ENCODE peak calls at places on chromosome 1, in ten cellular contexts. F is foreskin fibroblast; G is CD4-positive, alpha-beta T cell; X is mesothelial cell of epicardium; V is testis; J is endothelial cell; U is lower lobe of right lung; N is AG04450; P is prostate gland; Y is right atrium auricular region. R is an unnamed sample.

GRCh38 chr1:10328534-10328933 is 70.3 kb upstream of the PGD start:
- DNase-seq in F (no peak), G (no peak), X (no peak), V (no peak), J (no peak), U (no peak), N (no peak), P (no peak), Y (no peak), R (no peak)

GRCh38 chr1:171748651-171749050 is 6.8 kb upstream of the VAMP4 start:
- DNase-seq in F (peak; percentile 10), G (no peak), X (no peak), V (no peak), J (no peak), U (no peak), N (no peak), P (no peak), Y (no peak), R (no peak)

GRCh38 chr1:31745071-31745897 is 18.9 kb downstream of the ADGRB2 start:
- DNase-seq in F (peak; percentile 83), G (peak; percentile 17), X (no peak), V (peak; percentile 75), J (peak; percentile 86), U (no peak), N (no peak), P (peak; percentile 46), Y (peak; percentile 66), R (no peak)

GRCh38 chr1:117757668-117758067 is 151.8 kb downstream of the TENT5C start:
- DNase-seq in F (peak; percentile 84), G (no peak), X (no peak), V (no peak), J (no peak), U (no peak), N (no peak), P (no peak), Y (no peak), R (no peak)

GRCh38 chr1:245680395-245680794 is 525.6 kb downstream of the KIF26B start:
- DNase-seq in F (no peak), G (no peak), X (no peak), V (no peak), J (no peak), U (no peak), N (no peak), P (no peak), Y (no peak), R (no peak)

GRCh38 chr1:172326171-172326570 is 94.3 kb upstream of the C1orf105 start:
- DNase-seq in F (peak; percentile 56), G (no peak), X (no peak), V (no peak), J (no peak), U (no peak), N (no peak), P (no peak), Y (no peak), R (no peak)

GRCh38 chr1:62361426-62361825 is 42.2 kb upstream of the KANK4 start:
- DNase-seq in F (no peak), G (no peak), X (no peak), V (no peak), J (no peak), U (no peak), N (no peak), P (peak; percentile 21), Y (no peak), R (no peak)

GRCh38 chr1:28983509-28984310 is 69.3 kb downstream of the EPB41 start:
- DNase-seq in F (no peak), G (no peak), X (no peak), V (no peak), J (no peak), U (peak; percentile 73), N (no peak), P (no peak), Y (no peak), R (no peak)

GRCh38 chr1:161198877-161199431 is at the start of gene ADAMTS4:
- DNase-seq in F (peak; percentile 92), G (no peak), X (no peak), V (peak; percentile 56), J (no peak), U (no peak), N (peak; percentile 48), P (no peak), Y (peak; percentile 93), R (no peak)

GRCh38 chr1:20731057-20731991 is 1.2 kb downstream of the SH2D5 start:
- DNase-seq in F (peak; percentile 38), G (no peak), X (no peak), V (peak; percentile 14), J (no peak), U (no peak), N (no peak), P (no peak), Y (peak; percentile 53), R (no peak)

GRCh38 chr1:22104865-22105437 is 37.9 kb downstream of the WNT4 start:
- DNase-seq in F (no peak), G (peak; percentile 33), X (no peak), V (no peak), J (no peak), U (no peak), N (no peak), P (no peak), Y (no peak), R (no peak)

GRCh38 chr1:157968503-157968902 is 24.9 kb upstream of the KIRREL1 start:
- DNase-seq in F (peak; percentile 97), G (no peak), X (no peak), V (no peak), J (no peak), U (no peak), N (peak; percentile 60), P (no peak), Y (no peak), R (no peak)

GRCh38 chr1:241787691-241788090 is 60.3 kb upstream of the EXO1 start:
- DNase-seq in F (no peak), G (no peak), X (no peak), V (no peak), J (no peak), U (no peak), N (no peak), P (no peak), Y (no peak), R (no peak)

GRCh38 chr1:6426972-6427350 is 2.4 kb downstream of the ESPN start:
- DNase-seq in F (no peak), G (no peak), X (no peak), V (no peak), J (no peak), U (no peak), N (no peak), P (no peak), Y (no peak), R (no peak)

GRCh38 chr1:170929412-170929834 is 5.9 kb upstream of the MROH9 start:
- DNase-seq in F (peak; percentile 41), G (no peak), X (no peak), V (no peak), J (no peak), U (no peak), N (no peak), P (no peak), Y (no peak), R (no peak)

DNA sequence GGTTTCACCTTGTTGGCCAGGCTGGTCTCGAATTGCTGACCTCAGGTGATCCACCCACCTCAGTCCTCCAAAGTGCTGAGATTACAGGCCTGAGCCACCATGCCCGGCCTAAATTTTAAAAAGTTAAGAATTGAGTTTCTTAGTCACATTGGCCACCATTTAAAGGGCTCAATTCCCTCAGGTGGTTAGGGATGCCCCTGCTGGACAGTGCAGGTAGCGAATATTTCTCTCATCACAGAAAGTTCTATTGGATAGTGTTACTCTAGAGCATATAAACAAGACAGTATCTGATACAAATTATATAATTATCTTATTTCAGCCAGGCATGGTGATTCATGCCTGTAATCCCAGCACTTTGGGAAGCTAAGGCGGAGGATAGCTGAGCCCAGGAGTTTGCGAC is 320.2 kb downstream of the ZP4 start:
- DNase-seq in F (no peak), G (no peak), X (no peak), V (no peak), J (no peak), U (no peak), N (no peak), P (no peak), Y (no peak), R (no peak)
- TF ChIP-seq CTCF in F (no peak), G (no peak), X (peak; percentile 28), V (no peak), J (peak; percentile 57), U (peak; percentile 12), N (no peak), P (no peak), Y (no peak), R (no peak)

DNA sequence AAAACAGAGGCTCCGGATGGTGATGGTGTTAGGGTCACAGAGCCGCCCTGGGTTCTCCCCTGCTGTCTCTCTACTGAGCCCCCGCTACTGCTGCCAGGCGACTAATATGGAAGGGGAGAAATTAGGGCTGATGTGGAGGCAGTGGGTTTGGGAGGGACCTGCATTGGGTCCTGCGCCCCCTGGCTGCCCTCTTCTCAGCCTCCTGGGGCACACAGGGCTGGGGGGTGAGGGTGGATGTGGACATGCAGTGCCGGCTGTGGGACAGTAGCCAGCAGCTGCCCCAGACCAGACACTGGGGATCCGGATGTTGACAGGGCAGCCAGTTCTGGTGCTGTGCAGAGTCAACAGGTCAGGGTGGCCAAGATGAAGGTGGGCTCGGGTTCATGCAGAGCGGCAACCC is 1.5 kb upstream of the CLCNKB start:
- DNase-seq in F (no peak), G (no peak), X (no peak), V (no peak), J (no peak), U (no peak), N (no peak), P (no peak), Y (no peak), R (no peak)
- TF ChIP-seq CTCF in F (no peak), G (no peak), X (no peak), V (no peak), J (no peak), U (no peak), N (no peak), P (no peak), Y (no peak), R (no peak)

DNA sequence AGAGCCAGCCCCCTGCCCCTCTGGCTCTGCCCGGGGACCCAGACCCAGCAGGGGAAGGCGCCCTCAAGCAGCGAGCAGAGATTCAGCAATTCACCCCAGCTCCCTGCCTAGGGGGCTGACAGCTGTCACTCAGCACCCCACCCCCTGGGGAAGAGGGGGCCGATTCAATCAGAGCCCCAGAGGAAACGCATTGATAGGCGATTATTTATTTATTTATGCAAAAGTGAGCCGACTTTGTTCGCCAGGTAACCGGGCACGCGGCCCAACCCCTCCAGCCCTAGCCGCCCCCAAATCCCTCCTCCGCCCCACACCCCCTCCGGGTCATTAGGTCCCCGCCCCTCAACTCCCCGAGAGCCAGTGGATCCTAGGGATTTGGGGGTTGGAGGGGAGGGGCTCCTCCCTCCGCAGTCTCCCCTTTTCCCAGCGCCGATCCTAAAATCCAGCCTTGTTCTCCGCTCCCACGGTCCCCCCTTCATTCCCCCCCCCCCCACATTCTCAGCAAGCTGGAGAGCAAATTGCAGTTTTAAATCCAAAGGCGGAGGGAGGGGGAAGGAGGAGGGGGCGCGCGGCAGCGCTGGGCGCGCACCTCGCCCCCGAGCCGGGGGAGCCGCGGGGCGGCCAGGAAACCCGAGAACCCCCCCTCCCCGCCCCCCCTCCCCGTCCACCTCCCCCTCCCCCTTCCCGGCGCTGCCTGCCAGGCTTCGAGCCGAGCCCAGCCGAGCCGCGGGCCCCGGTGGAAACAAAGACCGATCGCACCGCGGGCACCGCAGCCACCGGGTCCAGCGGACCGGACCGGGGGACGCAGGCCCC is 1.2 kb downstream of the AHDC1 start:
- DNase-seq in F (peak; percentile 79), G (no peak), X (no peak), V (no peak), J (peak; percentile 55), U (peak; percentile 69), N (no peak), P (peak; percentile 59), Y (peak; percentile 70), R (no peak)
- TF ChIP-seq CTCF in F (no peak), G (no peak), X (no peak), V (no peak), J (no peak), U (no peak), N (no peak), P (no peak), Y (no peak), R (no peak)

GRCh38 chr1:213131851-213132655 is 81.0 kb downstream of the RPS6KC1 start:
- DNase-seq in F (no peak), G (no peak), X (no peak), V (no peak), J (no peak), U (no peak), N (no peak), P (no peak), Y (no peak), R (no peak)
- TF ChIP-seq CTCF in F (no peak), G (no peak), X (no peak), V (no peak), J (no peak), U (no peak), N (no peak), P (no peak), Y (no peak), R (no peak)

R was measured in activated B cell treated with CpG ODN at 0.5 μM for 24 hours.